ENCODE peak calls at places on chromosomes 13 and 19, in four cellular contexts. N is stimulated activated CD4-positive, alpha-beta T cell treated with anti-CD3 and anti-CD28 coated beads, Interleukin-12 subunit alpha, Interleukin-12 subunit beta, amount 100 ng/mL, for 48 hours; A is neural progenitor cell; Z is PC-3. U is an unnamed sample.

GRCh38 chr19:5068251-5069090 is 99.6 kb downstream of the KDM4B start:
- DNase-seq in A (no peak), N (no peak), Z (no peak), U (peak)

GRCh38 chr13:66996503-66996902 is 233.6 kb downstream of the PCDH9 start:
- DNase-seq in A (no peak), N (no peak), Z (peak), U (no peak)

GRCh38 chr13:90315061-90315460 is 1032.4 kb upstream of the MIR17HG start:
- DNase-seq in N (no peak), A (peak), Z (no peak), U (no peak)

GRCh38 chr19:10885241-10886169 is 14.2 kb downstream of the CARM1 start:
- DNase-seq in Z (no peak), A (peak), N (no peak), U (no peak)

GRCh38 chr19:13054605-13055212 is 47.9 kb downstream of the LYL1 start:
- DNase-seq in Z (no peak), A (no peak), N (no peak), U (peak)

GRCh38 chr19:927044-927706 is 1.3 kb downstream of the ARID3A start:
- DNase-seq in A (peak), N (no peak), Z (no peak), U (peak)

GRCh38 chr13:20721454-20722357 is 18.2 kb downstream of the IL17D start:
- DNase-seq in Z (peak), N (no peak), A (peak), U (peak)

GRCh38 chr19:21677696-21678418 is 89.5 kb downstream of the ZNF100 start:
- DNase-seq in A (no peak), Z (no peak), N (no peak), U (no peak)

GRCh38 chr13:22964245-22964966 is 216.4 kb upstream of the SGCG start:
- DNase-seq in N (no peak), A (no peak), Z (no peak), U (no peak)

GRCh38 chr13:20291037-20291436 is 58.9 kb upstream of the GJB6 start:
- DNase-seq in N (no peak), A (no peak), Z (no peak), U (no peak)

GRCh38 chr13:98548230-98548629 is 28.7 kb downstream of the STK24 start:
- DNase-seq in Z (no peak), N (no peak), A (no peak), U (no peak)

GRCh38 chr19:49011194-49011593 is 5.7 kb downstream of the LHB start:
- DNase-seq in N (no peak), A (no peak), Z (no peak), U (no peak)

GRCh38 chr13:23509781-23510543 is 60.2 kb upstream of the TNFRSF19 start:
- DNase-seq in N (no peak), Z (peak), A (no peak), U (no peak)

GRCh38 chr13:60412909-60413616 is 16.0 kb downstream of the TDRD3 start:
- DNase-seq in N (no peak), Z (no peak), A (no peak), U (no peak)

GRCh38 chr19:32870154-32870573 is 597 bp upstream of the SLC7A9 start:
- DNase-seq in Z (no peak), N (no peak), A (peak), U (peak)

GRCh38 chr19:3243851-3244700 is 19.6 kb downstream of the CELF5 start:
- DNase-seq in N (peak), Z (peak), A (peak), U (peak)

GRCh38 chr13:112619730-112620639 is 32.0 kb upstream of the TUBGCP3 start:
- DNase-seq in Z (no peak), A (peak), N (no peak), U (peak)

GRCh38 chr13:42580644-42581043 is 6.7 kb downstream of the TNFSF11 start:
- DNase-seq in N (no peak), A (no peak), Z (peak), U (no peak)

GRCh38 chr13:26025196-26025595 is 26.6 kb downstream of the SHISA2 start:
- DNase-seq in A (no peak), Z (no peak), N (no peak), U (peak)

GRCh38 chr13:58144616-58145015 is 513.1 kb downstream of the PCDH17 start:
- DNase-seq in Z (no peak), N (no peak), A (no peak), U (no peak)

GRCh38 chr13:50171585-50172282 is 156.5 kb downstream of the KCNRG start:
- DNase-seq in Z (no peak), A (no peak), N (no peak), U (no peak)

GRCh38 chr19:49988433-49988832 is 27.5 kb upstream of the SIGLEC11 start:
- DNase-seq in A (no peak), Z (peak), N (peak), U (no peak)

GRCh38 chr13:51136276-51136980 is 25.4 kb upstream of the C13orf42 start:
- DNase-seq in A (no peak), Z (no peak), N (no peak), U (peak)

GRCh38 chr19:6038634-6039405 is 60.9 kb upstream of the RANBP3 start:
- DNase-seq in Z (no peak), N (no peak), A (no peak), U (no peak)

GRCh38 chr13:48645845-48646244 is 7.9 kb upstream of the CYSLTR2 start:
- DNase-seq in N (no peak), Z (no peak), A (no peak), U (no peak)

GRCh38 chr19:579111-579841 is 6.9 kb downstream of the BSG start:
- DNase-seq in A (no peak), Z (no peak), N (no peak), U (no peak)

GRCh38 chr19:23561341-23561740 is 125.7 kb downstream of the ZNF675 start:
- DNase-seq in A (no peak), Z (peak), N (no peak), U (no peak)

GRCh38 chr19:2560369-2560768 is 84.4 kb downstream of the GADD45B start:
- DNase-seq in Z (no peak), A (no peak), N (no peak), U (no peak)

GRCh38 chr19:45995715-45996385 is 583 bp downstream of the CCDC61 start:
- DNase-seq in N (no peak), Z (no peak), A (no peak), U (no peak)

GRCh38 chr13:110942248-110942981 is 27.5 kb upstream of the ANKRD10 start:
- DNase-seq in A (no peak), Z (no peak), N (peak), U (no peak)

GRCh38 chr19:30379841-30380610 is 7.8 kb downstream of the ZNF536 start:
- DNase-seq in Z (no peak), N (no peak), A (no peak), U (no peak)

GRCh38 chr19:50465986-50466771 is 10.1 kb upstream of the EMC10 start:
- DNase-seq in Z (peak), N (no peak), A (peak), U (peak)

GRCh38 chr19:38845374-38846024 is 4.3 kb downstream of the HNRNPL start:
- DNase-seq in Z (no peak), A (no peak), N (no peak), U (no peak)

U was measured in left kidney.